ENCODE peak calls at places on chromosomes 3 and 15, in seven cellular contexts. B, U, E, K, Q, V and T are unnamed samples.

GRCh38 chr3:111538111-111538510 is 3.9 kb upstream of the CD96 start:
- DNase-seq in B (no peak), U (no peak), E (no peak), K (no peak), Q (no peak), V (no peak), T (no peak)

GRCh38 chr15:98433302-98433701 is 215.0 kb upstream of the IGF1R start:
- DNase-seq in B (no peak), U (no peak), E (no peak), K (no peak), Q (no peak), V (no peak), T (no peak)

GRCh38 chr15:65785151-65785550 is 6.9 kb downstream of the DENND4A start:
- DNase-seq in B (no peak), U (no peak), E (no peak), K (no peak), Q (no peak), V (no peak), T (no peak)

GRCh38 chr3:168047190-168047795 is 48.4 kb downstream of the GOLIM4 start:
- DNase-seq in B (no peak), U (no peak), E (no peak), K (peak; percentile 47), Q (peak; percentile 15), V (no peak), T (no peak)

GRCh38 chr3:161405836-161406235 is 34.5 kb upstream of the SPTSSB start:
- DNase-seq in B (no peak), U (no peak), E (no peak), K (no peak), Q (no peak), V (no peak), T (no peak)

GRCh38 chr15:89030311-89030710 is 57.9 kb upstream of the ABHD2 start:
- DNase-seq in B (no peak), U (no peak), E (no peak), K (no peak), Q (no peak), V (no peak), T (no peak)

GRCh38 chr3:60746690-60747416 is 504.4 kb downstream of the FHIT start:
- DNase-seq in B (no peak), U (no peak), E (no peak), K (no peak), Q (no peak), V (no peak), T (no peak)

GRCh38 chr3:165728924-165729323 is 108.3 kb downstream of the BCHE start:
- DNase-seq in B (no peak), U (no peak), E (no peak), K (no peak), Q (no peak), V (no peak), T (no peak)

GRCh38 chr3:17730318-17730967 is 12.0 kb downstream of the TBC1D5 start:
- DNase-seq in B (peak; percentile 48), U (no peak), E (no peak), K (no peak), Q (no peak), V (no peak), T (peak; percentile 67)

GRCh38 chr3:134864644-134865043 is 69.6 kb downstream of the EPHB1 start:
- DNase-seq in B (peak; percentile 31), U (peak; percentile 38), E (no peak), K (no peak), Q (no peak), V (no peak), T (no peak)

GRCh38 chr3:169992781-169993180 is 26.2 kb downstream of the SEC62 start:
- DNase-seq in B (no peak), U (no peak), E (no peak), K (no peak), Q (no peak), V (no peak), T (no peak)

GRCh38 chr3:170741756-170742530 is 128.1 kb downstream of the RPL22L1 start:
- DNase-seq in B (no peak), U (no peak), E (no peak), K (no peak), Q (no peak), V (no peak), T (no peak)

GRCh38 chr15:42826251-42826890 is 89.4 kb upstream of the CDAN1 start:
- DNase-seq in B (no peak), U (no peak), E (no peak), K (no peak), Q (no peak), V (no peak), T (no peak)

GRCh38 chr3:52439426-52440248 is 5.3 kb downstream of the SEMA3G start:
- DNase-seq in B (no peak), U (no peak), E (peak; percentile 62), K (no peak), Q (no peak), V (no peak), T (no peak)

GRCh38 chr15:74511583-74511982 is 29.4 kb upstream of the ARID3B start:
- DNase-seq in B (no peak), U (no peak), E (no peak), K (no peak), Q (no peak), V (no peak), T (no peak)

GRCh38 chr15:78320173-78320572 is 20.0 kb upstream of the CRABP1 start:
- DNase-seq in B (no peak), U (no peak), E (no peak), K (no peak), Q (no peak), V (no peak), T (no peak)

GRCh38 chr15:32718082-32718821 is 448 bp downstream of the GREM1 start:
- DNase-seq in B (no peak), U (no peak), E (no peak), K (no peak), Q (no peak), V (no peak), T (peak; percentile 53)

GRCh38 chr3:117562000-117562399 is 852.4 kb downstream of the TUSC7 start:
- DNase-seq in B (no peak), U (no peak), E (no peak), K (no peak), Q (no peak), V (no peak), T (no peak)

GRCh38 chr3:191997093-191997492 is 536.1 kb downstream of the PYDC2 start:
- DNase-seq in B (no peak), U (no peak), E (no peak), K (no peak), Q (no peak), V (no peak), T (no peak)

GRCh38 chr3:141462176-141462859 is 24.5 kb upstream of the RASA2 start:
- DNase-seq in B (no peak), U (no peak), E (no peak), K (no peak), Q (no peak), V (no peak), T (no peak)

GRCh38 chr3:58005662-58006061 is 2.6 kb upstream of the FLNB start:
- DNase-seq in B (no peak), U (no peak), E (no peak), K (no peak), Q (no peak), V (no peak), T (no peak)

GRCh38 chr3:48013288-48013980 is 2.8 kb downstream of the MAP4 start:
- DNase-seq in B (peak; percentile 57), U (peak; percentile 55), E (peak; percentile 83), K (peak; percentile 40), Q (peak; percentile 12), V (no peak), T (no peak)

GRCh38 chr3:175940243-175940642 is 1081.1 kb downstream of the NAALADL2 start:
- DNase-seq in B (no peak), U (no peak), E (no peak), K (no peak), Q (no peak), V (no peak), T (no peak)

GRCh38 chr15:81235781-81236507 is 39.3 kb downstream of the IL16 start:
- DNase-seq in B (peak; percentile 31), U (peak; percentile 60), E (no peak), K (no peak), Q (no peak), V (no peak), T (no peak)

GRCh38 chr3:128466840-128467541 is at the start of gene DNAJB8:
- DNase-seq in B (no peak), U (no peak), E (no peak), K (peak; percentile 37), Q (no peak), V (no peak), T (no peak)
- TF ChIP-seq POLR2A in B (no peak), U (no peak), E (no peak), K (no peak), Q (no peak), V (no peak), T (no peak)

DNA sequence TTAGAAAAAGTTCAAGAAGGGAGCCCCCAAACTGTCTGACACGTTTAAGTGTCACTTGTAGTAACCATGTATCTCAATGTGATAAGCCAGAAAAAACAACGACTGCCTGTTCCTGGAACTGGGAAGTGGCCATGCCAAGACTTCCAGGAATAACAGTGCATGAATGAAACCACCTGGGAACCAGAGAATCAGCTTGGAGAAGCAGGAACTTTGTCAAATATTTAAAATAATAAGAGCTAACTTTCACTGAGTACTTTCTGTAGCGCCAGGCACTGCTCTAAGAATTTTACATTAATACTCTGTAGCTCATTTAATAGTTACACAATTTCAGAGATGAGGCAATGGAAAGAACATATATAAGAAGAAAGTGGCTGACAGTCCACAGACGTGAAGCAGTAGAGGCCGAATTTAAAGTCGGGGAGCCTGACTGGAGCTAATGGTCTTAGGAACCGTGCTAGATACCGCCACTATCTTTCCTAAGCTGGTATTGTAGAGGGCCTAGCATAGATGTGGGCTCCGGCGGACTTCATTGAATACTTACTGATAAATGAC is 870 bp downstream of the PLSCR1 start:
- DNase-seq in B (peak; percentile 35), U (peak; percentile 45), E (no peak), K (peak; percentile 15), Q (peak; percentile 50), V (no peak), T (no peak)
- H3K27ac ChIP-seq in B (peak overlapping the region; percentile 93), U (peak overlapping the region; percentile 99), E (peak overlapping the region; percentile 95), K (peak overlapping the region; percentile 92), Q (peak overlapping the region; percentile 92), V (peak overlapping the region; percentile 97), T (peak overlapping the region; percentile 98)

GRCh38 chr15:90192961-90193786 is 8.0 kb upstream of the SEMA4B start:
- DNase-seq in B (peak; percentile 38), U (no peak), E (peak; percentile 92), K (no peak), Q (no peak), V (no peak), T (no peak)
- H3K4me3 ChIP-seq in B (no peak overlapping the region), U (no peak overlapping the region), E (no peak overlapping the region), K (no peak overlapping the region), Q (no peak overlapping the region), V (no peak overlapping the region), T (no peak overlapping the region)

GRCh38 chr3:183883291-183884096 is 1.2 kb downstream of the PARL start:
- DNase-seq in B (no peak), U (no peak), E (no peak), K (no peak), Q (no peak), V (no peak), T (no peak)

GRCh38 chr3:183880121-183880520 is 4.6 kb downstream of the PARL start:
- DNase-seq in B (no peak), U (no peak), E (no peak), K (no peak), Q (no peak), V (no peak), T (no peak)

GRCh38 chr3:183884097-183884436 is 613 bp downstream of the PARL start:
- DNase-seq in B (no peak), U (no peak), E (no peak), K (no peak), Q (no peak), V (no peak), T (no peak)

GRCh38 chr3:183885766-183886165 is 1.1 kb upstream of the PARL start:
- DNase-seq in B (no peak), U (no peak), E (no peak), K (no peak), Q (no peak), V (no peak), T (no peak)

GRCh38 chr3:183884437-183885296 is at the start of gene PARL:
- DNase-seq in B (peak; percentile 97), U (peak; percentile 94), E (peak; percentile 97), K (peak; percentile 92), Q (peak; percentile 97), V (peak; percentile 97), T (peak; percentile 97)
- TF ChIP-seq POLR2A in B (peak; percentile 61), U (peak; percentile 25), E (no peak), K (peak; percentile 94), Q (peak; percentile 27), V (peak; percentile 60), T (peak; percentile 77)